ENCODE peak calls at places on chromosomes 1 and 21, in five cellular contexts. R is SJCRH30, U is left ventricle myocardium inferior, A is PC-3, C is psoas muscle. W is an unnamed sample.

GRCh38 chr1:92817986-92818764 is 13.7 kb upstream of the RPL5 start:
- DNase-seq in R (peak; percentile 31), U (no peak), A (peak; percentile 59), C (no peak), W (no peak)

GRCh38 chr1:151371340-151371739 is 1.2 kb downstream of the SELENBP1 start:
- DNase-seq in R (no peak), U (peak; percentile 66), A (peak; percentile 40), C (peak; percentile 81), W (no peak)

GRCh38 chr1:60984066-60984799 is 98.1 kb upstream of the NFIA start:
- DNase-seq in R (no peak), U (peak; percentile 57), A (peak; percentile 17), C (peak; percentile 54), W (no peak)

GRCh38 chr1:185971688-185972087 is 237.5 kb downstream of the HMCN1 start:
- DNase-seq in R (peak; percentile 96), U (no peak), A (peak; percentile 60), C (no peak), W (no peak)

GRCh38 chr21:42148097-42148496 is 70.8 kb upstream of the ABCG1 start:
- DNase-seq in R (no peak), U (no peak), A (no peak), C (no peak), W (no peak)

GRCh38 chr1:168225476-168226190 is at the start of gene SFT2D2:
- DNase-seq in R (peak; percentile 82), U (peak; percentile 81), A (peak; percentile 85), C (peak; percentile 85), W (peak; percentile 72)

GRCh38 chr21:31335957-31336738 is 7.9 kb downstream of the TIAM1 start:
- DNase-seq in R (peak; percentile 59), U (no peak), A (peak; percentile 96), C (no peak), W (no peak)

GRCh38 chr1:71950579-71950978 is 331.8 kb downstream of the NEGR1 start:
- DNase-seq in R (no peak), U (no peak), A (no peak), C (no peak), W (no peak)

GRCh38 chr21:41147096-41147978 is 20.6 kb upstream of the BACE2 start:
- DNase-seq in R (no peak), U (no peak), A (no peak), C (no peak), W (no peak)

GRCh38 chr21:43369124-43369523 is 57.8 kb downstream of the SIK1 start:
- DNase-seq in R (no peak), U (no peak), A (peak; percentile 35), C (peak; percentile 59), W (no peak)

GRCh38 chr1:103447471-103447870 is 78.0 kb upstream of the RNPC3 start:
- DNase-seq in R (no peak), U (no peak), A (no peak), C (no peak), W (no peak)

GRCh38 chr1:6459850-6460265 is 6.1 kb downstream of the TNFRSF25 start:
- DNase-seq in R (no peak), U (no peak), A (no peak), C (no peak), W (no peak)

GRCh38 chr1:116878804-116879477 is 30.8 kb upstream of the PTGFRN start:
- DNase-seq in R (peak; percentile 97), U (peak; percentile 52), A (peak; percentile 25), C (peak; percentile 56), W (peak; percentile 36)

GRCh38 chr1:207806531-207807394 is 54.9 kb downstream of the CD46 start:
- DNase-seq in R (no peak), U (no peak), A (peak; percentile 43), C (no peak), W (no peak)

GRCh38 chr1:207241164-207241934 is 80.1 kb upstream of the CD55 start:
- DNase-seq in R (no peak), U (no peak), A (no peak), C (no peak), W (no peak)

GRCh38 chr1:170660874-170661645 is 2.9 kb upstream of the PRRX1 start:
- DNase-seq in R (no peak), U (no peak), A (no peak), C (peak; percentile 60), W (peak; percentile 42)

GRCh38 chr1:11592752-11593151 is 61.5 kb downstream of the FBXO2 start:
- DNase-seq in R (peak; percentile 26), U (no peak), A (no peak), C (no peak), W (no peak)

GRCh38 chr1:79117376-79117775 is 110.8 kb upstream of the ADGRL4 start:
- DNase-seq in R (no peak), U (no peak), A (no peak), C (no peak), W (no peak)

GRCh38 chr21:38938343-38938742 is 132.6 kb downstream of the ETS2 start:
- DNase-seq in R (peak; percentile 12), U (no peak), A (no peak), C (no peak), W (peak; percentile 16)

GRCh38 chr1:29670752-29671151 is 434.4 kb downstream of the PTPRU start:
- DNase-seq in R (no peak), U (no peak), A (no peak), C (no peak), W (no peak)

GRCh38 chr1:59083946-59084865 is 212.7 kb upstream of the FGGY start:
- DNase-seq in R (peak; percentile 64), U (no peak), A (peak; percentile 10), C (no peak), W (no peak)

GRCh38 chr1:65264197-65264929 is 45.0 kb upstream of the DNAJC6 start:
- DNase-seq in R (peak; percentile 34), U (peak; percentile 18), A (no peak), C (no peak), W (peak; percentile 59)

GRCh38 chr1:7207875-7208646 is 422.8 kb downstream of the CAMTA1 start:
- DNase-seq in R (peak; percentile 79), U (no peak), A (peak; percentile 84), C (no peak), W (peak; percentile 78)

GRCh38 chr1:42737257-42737656 is 2.8 kb downstream of the CLDN19 start:
- DNase-seq in R (no peak), U (no peak), A (peak; percentile 52), C (no peak), W (no peak)

GRCh38 chr1:40316595-40317393 is at the start of gene COL9A2:
- DNase-seq in R (peak; percentile 45), U (no peak), A (peak; percentile 45), C (no peak), W (peak; percentile 64)

GRCh38 chr1:117632269-117633067 is 26.6 kb downstream of the TENT5C start:
- DNase-seq in R (no peak), U (no peak), A (peak; percentile 78), C (no peak), W (no peak)

GRCh38 chr1:55579332-55579996 is 364.3 kb upstream of the USP24 start:
- DNase-seq in R (no peak), U (no peak), A (no peak), C (no peak), W (no peak)

GRCh38 chr1:1136547-1137230 is 20.8 kb upstream of the C1orf159 start:
- DNase-seq in R (no peak), U (no peak), A (peak; percentile 47), C (no peak), W (no peak)

GRCh38 chr1:16006552-16007485 is 2.8 kb downstream of the SRARP start:
- DNase-seq in R (no peak), U (no peak), A (peak; percentile 46), C (peak; percentile 54), W (no peak)

GRCh38 chr1:89974701-89975470 is 20.0 kb upstream of the ZNF326 start:
- DNase-seq in R (peak; percentile 54), U (no peak), A (no peak), C (no peak), W (no peak)

W was measured in nephron progenitor cell.